ENCODE peak calls at places on chromosomes 2 and 18, in six cellular contexts. N is NCI-H1092 treated with DMSO at 0.1 percent for 48 hours; C is DMS53; A is GM23248; U is stimulated activated CD8-positive, alpha-beta memory T cell treated with anti-CD3 and anti-CD28 coated beads, Interleukin-15, amount 100 ng/mL, for 24 hours; G is activated CD8-positive, alpha-beta memory T cell treated with anti-CD3 and anti-CD28 coated beads for 48 hours. L is an unnamed sample.

GRCh38 chr2:72149556-72150156 is 2.0 kb upstream of the CYP26B1 start:
- DNase-seq in N (no peak), C (peak), A (peak), U (no peak), G (no peak), L (no peak)

GRCh38 chr2:97728091-97728596 is 14.8 kb downstream of the ZAP70 start:
- DNase-seq in N (no peak), C (peak), A (peak), U (no peak), G (no peak), L (no peak)

GRCh38 chr18:26477828-26478466 is 70.4 kb downstream of the KCTD1 start:
- DNase-seq in N (no peak), C (peak), A (no peak), U (no peak), G (no peak), L (no peak)

GRCh38 chr2:85887566-85888019 is 1.2 kb downstream of the ST3GAL5 start:
- DNase-seq in N (peak), C (peak), A (peak), U (peak), G (peak), L (peak)

GRCh38 chr2:138272524-138273210 is 228.9 kb upstream of the SPOPL start:
- DNase-seq in N (no peak), C (no peak), A (no peak), U (no peak), G (no peak), L (no peak)

GRCh38 chr2:10930731-10931516 is 19.2 kb downstream of the KCNF1 start:
- DNase-seq in N (no peak), C (no peak), A (peak), U (no peak), G (no peak), L (no peak)

GRCh38 chr2:99448556-99448955 is 41.3 kb downstream of the REV1 start:
- DNase-seq in N (no peak), C (no peak), A (peak), U (no peak), G (no peak), L (no peak)

GRCh38 chr2:59761966-59762365 is 791.5 kb downstream of the BCL11A start:
- DNase-seq in N (no peak), C (no peak), A (no peak), U (no peak), G (no peak), L (no peak)

GRCh38 chr2:175180701-175181103 is 808 bp downstream of the ATP5MC3 start:
- DNase-seq in N (peak), C (peak), A (peak), U (peak), G (peak), L (peak)

GRCh38 chr2:103437161-103437560 is 675.3 kb downstream of the TMEM182 start:
- DNase-seq in N (no peak), C (no peak), A (no peak), U (no peak), G (no peak), L (no peak)

GRCh38 chr18:48134609-48135008 is 204.2 kb upstream of the SMAD2 start:
- DNase-seq in N (no peak), C (peak), A (no peak), U (no peak), G (no peak), L (no peak)

GRCh38 chr2:20818820-20819219 is 4.1 kb downstream of the LDAH start:
- DNase-seq in N (no peak), C (no peak), A (no peak), U (no peak), G (no peak), L (no peak)

GRCh38 chr2:134290363-134290762 is 36.5 kb downstream of the MGAT5 start:
- DNase-seq in N (no peak), C (no peak), A (no peak), U (no peak), G (no peak), L (no peak)

GRCh38 chr18:26460449-26461091 is 87.8 kb downstream of the KCTD1 start:
- DNase-seq in N (peak), C (peak), A (no peak), U (no peak), G (no peak), L (no peak)

GRCh38 chr2:218733615-218734021 is 23.0 kb downstream of the TTLL4 start:
- DNase-seq in N (no peak), C (peak), A (peak), U (no peak), G (no peak), L (no peak)

GRCh38 chr18:41226186-41226585 is 728.8 kb upstream of the PIK3C3 start:
- DNase-seq in N (no peak), C (no peak), A (peak), U (no peak), G (no peak), L (no peak)

GRCh38 chr18:5295231-5295920 is at the start of gene ZBTB14:
- DNase-seq in N (peak), C (peak), A (peak), U (peak), G (peak), L (peak)

GRCh38 chr18:27713727-27714080 is 463.2 kb downstream of the CDH2 start:
- DNase-seq in N (peak), C (peak), A (peak), U (no peak), G (no peak), L (no peak)

GRCh38 chr2:233084488-233084887 is 24.3 kb downstream of the INPP5D start:
- DNase-seq in N (no peak), C (no peak), A (no peak), U (no peak), G (no peak), L (peak)

GRCh38 chr2:134398300-134398699 is 144.4 kb downstream of the MGAT5 start:
- DNase-seq in N (no peak), C (no peak), A (peak), U (no peak), G (no peak), L (no peak)

GRCh38 chr2:8685697-8686358 is 4.0 kb downstream of the ID2 start:
- DNase-seq in N (peak), C (peak), A (peak), U (peak), G (peak), L (peak)

GRCh38 chr2:240564571-240565266 is 3.6 kb upstream of the RNPEPL1 start:
- DNase-seq in N (no peak), C (peak), A (peak), U (no peak), G (no peak), L (no peak)

GRCh38 chr2:239464166-239465016 is 63.6 kb upstream of the HDAC4 start:
- DNase-seq in N (no peak), C (no peak), A (no peak), U (no peak), G (no peak), L (no peak)

GRCh38 chr2:240229603-240230423 is 89.4 kb upstream of the OTOS start:
- DNase-seq in N (no peak), C (no peak), A (peak), U (no peak), G (no peak), L (no peak)

GRCh38 chr2:119259296-119259860 is 35.7 kb downstream of the STEAP3 start:
- DNase-seq in N (no peak), C (no peak), A (no peak), U (no peak), G (no peak), L (no peak)

GRCh38 chr2:72993585-72994280 is 76.4 kb downstream of the EMX1 start:
- DNase-seq in N (no peak), C (no peak), A (peak), U (no peak), G (no peak), L (no peak)

GRCh38 chr2:169714699-169715098 is 18.9 kb upstream of the KLHL23 start:
- DNase-seq in N (no peak), C (peak), A (peak), U (no peak), G (no peak), L (no peak)

GRCh38 chr2:64196986-64197385 is 52.8 kb upstream of the PELI1 start:
- DNase-seq in N (no peak), C (no peak), A (no peak), U (no peak), G (no peak), L (no peak)

GRCh38 chr2:120852200-120852815 is 116.6 kb downstream of the GLI2 start:
- DNase-seq in N (no peak), C (no peak), A (no peak), U (no peak), G (no peak), L (no peak)

GRCh38 chr2:212416126-212416525 is 122.5 kb downstream of the ERBB4 start:
- DNase-seq in N (no peak), C (no peak), A (no peak), U (no peak), G (no peak), L (no peak)

GRCh38 chr2:178306351-178307073 is 112.2 kb downstream of the OSBPL6 start:
- DNase-seq in N (peak), C (peak), A (peak), U (no peak), G (no peak), L (no peak)

GRCh38 chr2:180385601-180386201 is 378.6 kb upstream of the CWC22 start:
- DNase-seq in N (no peak), C (no peak), A (peak), U (no peak), G (no peak), L (no peak)

GRCh38 chr2:217989221-217989948 is 13.4 kb downstream of the TNS1 start:
- DNase-seq in N (no peak), C (no peak), A (peak), U (no peak), G (no peak), L (no peak)